ENCODE peak calls at places on chromosomes 1 and 21, in six cellular contexts. I is RPMI7951, V is anterior cingulate cortex, T is AG08395, K is neural progenitor cell, M is astrocyte of the spinal cord. S is an unnamed sample.

GRCh38 chr1:195113471-195113870 is 1494.8 kb downstream of the KCNT2 start:
- DNase-seq in I (no peak), V (no peak), T (no peak), K (no peak), M (peak), S (no peak)

GRCh38 chr1:42146916-42147320 is 6.3 kb upstream of the GUCA2B start:
- DNase-seq in I (peak), V (no peak), T (peak), K (peak), M (peak), S (peak)

GRCh38 chr1:16017461-16018303 is at the start of gene HSPB7:
- DNase-seq in I (peak), V (no peak), T (peak), K (peak), M (peak), S (peak)

GRCh38 chr21:42694751-42695150 is 41.3 kb downstream of the PDE9A start:
- DNase-seq in I (no peak), V (no peak), T (no peak), K (no peak), M (no peak), S (no peak)

GRCh38 chr1:61436016-61436415 is 288.9 kb downstream of the TM2D1 start:
- DNase-seq in I (no peak), V (no peak), T (no peak), K (no peak), M (no peak), S (peak)

GRCh38 chr1:218521414-218522169 is 176.5 kb downstream of the TGFB2 start:
- DNase-seq in I (peak), V (no peak), T (peak), K (peak), M (peak), S (peak)

GRCh38 chr1:109274533-109275476 is 8.1 kb downstream of the PSRC1 start:
- DNase-seq in I (peak), V (no peak), T (no peak), K (no peak), M (peak), S (peak)

GRCh38 chr1:164886101-164886500 is 327.1 kb downstream of the PBX1 start:
- DNase-seq in I (no peak), V (no peak), T (no peak), K (no peak), M (no peak), S (no peak)

GRCh38 chr21:7916329-7917303 is 2604.8 kb upstream of the TPTE start:
- DNase-seq in I (no peak), V (no peak), T (no peak), K (no peak), M (no peak), S (no peak)

GRCh38 chr21:43644609-43645008 is 14.7 kb downstream of the HSF2BP start:
- DNase-seq in I (peak), V (peak), T (peak), K (no peak), M (peak), S (peak)

GRCh38 chr21:42654179-42654912 is 925 bp downstream of the PDE9A start:
- DNase-seq in I (no peak), V (no peak), T (no peak), K (peak), M (no peak), S (no peak)